ENCODE peak calls at places on chromosomes 13 and 19, in six cellular contexts. C is mesenchymal stem cell, K is IMR-90, M is neuronal stem cell, N is H1, G is trophoblast cell. X is an unnamed sample.
A peak's percentile ranks its signal among the peaks of the same experiment; 100 is the strongest.

GRCh38 chr13:93776936-93777335 is 550.3 kb downstream of the GPC6 start:
- DNase-seq in C (no peak), K (peak; percentile 49), M (no peak), N (no peak), G (no peak), X (no peak)

GRCh38 chr19:46372901-46373572 is 26.1 kb downstream of the PPP5C start:
- DNase-seq in C (peak; percentile 76), K (no peak), M (peak; percentile 11), N (peak; percentile 74), G (no peak), X (peak; percentile 76)

GRCh38 chr13:99425485-99426341 is 75.6 kb upstream of the TM9SF2 start:
- DNase-seq in C (no peak), K (no peak), M (no peak), N (no peak), G (no peak), X (peak; percentile 24)

GRCh38 chr13:23349127-23349897 is 84.2 kb downstream of the SACS start:
- DNase-seq in C (no peak), K (no peak), M (no peak), N (no peak), G (no peak), X (no peak)

GRCh38 chr13:105506463-105506862 is 1029.0 kb downstream of the EFNB2 start:
- DNase-seq in C (no peak), K (no peak), M (no peak), N (no peak), G (no peak), X (no peak)

GRCh38 chr13:60617863-60618733 is 221.1 kb downstream of the TDRD3 start:
- DNase-seq in C (peak; percentile 13), K (peak; percentile 36), M (no peak), N (peak; percentile 54), G (no peak), X (peak; percentile 69)

GRCh38 chr13:80334582-80335260 is 6.2 kb downstream of the SPRY2 start:
- DNase-seq in C (peak; percentile 64), K (peak; percentile 43), M (no peak), N (no peak), G (no peak), X (no peak)

GRCh38 chr19:30662211-30662861 is 290.2 kb downstream of the ZNF536 start:
- DNase-seq in C (no peak), K (no peak), M (no peak), N (no peak), G (no peak), X (no peak)

GRCh38 chr19:2607712-2608601 is 94.5 kb downstream of the GNG7 start:
- DNase-seq in C (no peak), K (no peak), M (no peak), N (no peak), G (no peak), X (no peak)

GRCh38 chr13:110420626-110421025 is 113.5 kb downstream of the COL4A2 start:
- DNase-seq in C (no peak), K (no peak), M (no peak), N (no peak), G (no peak), X (no peak)

GRCh38 chr13:110421696-110422395 is 114.8 kb downstream of the COL4A2 start:
- DNase-seq in C (peak; percentile 95), K (peak; percentile 90), M (no peak), N (no peak), G (no peak), X (no peak)

GRCh38 chr13:110419946-110420345 is 112.9 kb downstream of the COL4A2 start:
- DNase-seq in C (no peak), K (no peak), M (no peak), N (no peak), G (no peak), X (no peak)

GRCh38 chr13:110419391-110419791 is 112.3 kb downstream of the COL4A2 start:
- DNase-seq in C (no peak), K (no peak), M (no peak), N (no peak), G (peak; percentile 96), X (no peak)

GRCh38 chr13:110421061-110421460 is 114.0 kb downstream of the COL4A2 start:
- DNase-seq in C (peak; percentile 53), K (no peak), M (no peak), N (no peak), G (no peak), X (no peak)
- H3K14ac ChIP-seq in C (no peak overlapping the region), K (peak overlapping the region; percentile 73), M (no peak overlapping the region), N (no peak overlapping the region), G (no peak overlapping the region), X (no peak overlapping the region)

DNA sequence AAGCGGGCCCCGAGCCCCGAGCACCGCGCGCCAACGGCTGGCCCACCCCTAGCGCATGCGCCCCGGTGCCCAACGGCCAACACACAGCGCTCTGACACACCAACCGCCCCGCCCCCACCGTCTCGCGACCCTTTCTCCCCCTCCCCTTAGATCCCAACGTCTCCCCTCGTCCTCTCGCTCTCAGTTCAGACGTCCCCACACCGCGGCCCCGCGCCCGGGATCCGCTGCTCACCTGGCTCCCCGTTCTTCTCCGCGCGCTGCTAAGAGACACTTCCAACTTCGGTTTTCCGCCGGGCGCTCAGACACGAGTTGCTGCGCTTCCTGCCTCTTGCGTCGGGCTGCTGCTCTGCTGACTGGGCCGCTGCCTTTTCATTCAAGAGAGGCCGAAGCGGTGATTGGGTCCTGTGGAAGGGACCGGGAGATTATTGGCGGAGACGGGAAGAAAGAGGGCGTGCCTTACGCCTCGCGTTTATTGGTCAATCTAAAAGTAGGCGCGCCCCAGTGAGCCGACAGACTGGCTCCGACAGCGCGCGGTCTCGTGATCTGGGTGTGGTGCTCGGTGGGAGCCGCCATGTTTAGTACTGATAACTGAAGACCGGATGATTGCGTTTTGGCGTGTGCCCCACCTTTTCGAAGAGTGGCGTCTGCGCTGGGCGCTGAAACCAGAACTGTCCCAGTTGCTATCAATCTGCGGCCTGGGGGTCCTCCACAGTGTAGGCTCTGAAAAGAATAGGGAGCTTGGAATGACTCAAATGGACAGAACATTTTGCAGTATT is at the start of gene DDX39A:
- DNase-seq in C (peak; percentile 100), K (peak; percentile 99), M (peak; percentile 98), N (peak; percentile 90), G (peak; percentile 99), X (peak; percentile 99)
- H2AK5ac ChIP-seq in C (peak within 1 kb of the TSS; percentile 8), K (peak within 1 kb of the TSS; percentile 84), M (no peak within 1 kb of the TSS), N (no peak within 1 kb of the TSS), G (peak within 1 kb of the TSS; percentile 57), X (no peak within 1 kb of the TSS)

GRCh38 chr13:62793850-62794249 is 1378.2 kb upstream of the PCDH20 start:
- DNase-seq in C (no peak), K (no peak), M (no peak), N (no peak), G (no peak), X (no peak)
- H3K14ac ChIP-seq in C (no peak overlapping the region), K (no peak overlapping the region), M (no peak overlapping the region), N (no peak overlapping the region), G (no peak overlapping the region), X (no peak overlapping the region)

DNA sequence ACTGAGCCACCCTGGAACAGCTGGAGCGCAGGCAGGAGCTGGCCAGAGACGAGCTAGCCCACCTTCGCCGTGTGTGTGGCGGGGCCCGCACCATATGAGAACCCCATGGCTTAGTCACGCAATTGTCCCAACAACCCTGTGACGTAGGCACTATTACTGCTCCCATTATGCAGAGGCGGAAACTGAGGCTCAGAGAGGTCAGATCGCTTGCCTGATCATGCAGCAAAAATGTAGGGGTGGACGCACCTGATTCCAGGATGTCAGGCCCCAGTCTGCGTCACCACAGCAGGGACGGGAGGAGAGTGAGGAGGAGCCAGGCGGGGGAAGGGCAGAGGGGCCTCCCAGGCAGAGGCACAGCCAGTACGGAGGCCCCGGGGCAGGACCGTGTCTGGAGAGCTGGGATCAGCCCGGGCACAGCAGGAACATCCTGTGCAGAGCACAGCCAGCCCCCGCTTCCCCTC is 16.8 kb downstream of the PIP5K1C start:
- DNase-seq in C (peak; percentile 90), K (no peak), M (no peak), N (no peak), G (peak; percentile 91), X (peak; percentile 92)
- H2AK5ac ChIP-seq in C (peak overlapping the region; percentile 100), K (no peak overlapping the region), M (peak overlapping the region; percentile 96), N (peak overlapping the region; percentile 94), G (peak overlapping the region; percentile 26), X (no peak overlapping the region)

GRCh38 chr19:18091217-18091608 is 4.5 kb upstream of the IL12RB1 start:
- DNase-seq in C (no peak), K (no peak), M (no peak), N (no peak), G (no peak), X (no peak)
- H3K14ac ChIP-seq in C (no peak overlapping the region), K (no peak overlapping the region), M (no peak overlapping the region), N (no peak overlapping the region), G (no peak overlapping the region), X (no peak overlapping the region)

GRCh38 chr19:48961673-48962028 is 3.5 kb upstream of the FTL start:
- DNase-seq in C (no peak), K (no peak), M (no peak), N (no peak), G (no peak), X (no peak)
- H2AK5ac ChIP-seq in C (peak overlapping the region; percentile 89), K (no peak overlapping the region), M (peak overlapping the region; percentile 14), N (no peak overlapping the region), G (no peak overlapping the region), X (no peak overlapping the region)

GRCh38 chr19:34487651-34488051 is 6.1 kb downstream of the WTIP start:
- DNase-seq in C (no peak), K (no peak), M (no peak), N (no peak), G (no peak), X (no peak)
- H3K14ac ChIP-seq in C (no peak overlapping the region), K (no peak overlapping the region), M (no peak overlapping the region), N (no peak overlapping the region), G (no peak overlapping the region), X (no peak overlapping the region)

DNA sequence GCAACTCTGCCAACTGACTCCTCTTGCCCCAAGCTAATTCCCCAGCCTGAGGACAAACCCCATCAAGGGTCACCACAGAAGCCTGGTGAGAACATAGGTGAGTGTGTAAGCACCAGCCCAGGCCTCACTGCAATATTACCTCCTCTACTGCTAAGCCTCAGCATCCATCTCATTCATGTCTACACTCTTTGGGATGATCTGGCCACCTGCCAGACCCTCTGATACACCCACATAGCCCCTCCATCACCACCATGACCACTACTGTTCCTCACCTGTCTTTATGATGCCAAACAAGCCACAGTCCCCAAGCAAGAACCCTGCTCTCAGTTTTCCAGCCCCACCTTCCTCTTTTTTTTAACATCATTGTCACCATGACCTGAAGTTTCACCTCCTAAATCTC is 2.3 kb downstream of the ZNF792 start:
- DNase-seq in C (no peak), K (no peak), M (no peak), N (no peak), G (no peak), X (no peak)
- H2AK5ac ChIP-seq in C (no peak overlapping the region), K (peak overlapping the region; percentile 8), M (no peak overlapping the region), N (no peak overlapping the region), G (no peak overlapping the region), X (no peak overlapping the region)

GRCh38 chr13:52454459-52454824 is 836 bp upstream of the CKAP2 start:
- DNase-seq in C (peak; percentile 6), K (peak; percentile 8), M (no peak), N (no peak), G (no peak), X (peak; percentile 27)
- H3K14ac ChIP-seq in C (no peak overlapping the region), K (peak overlapping the region; percentile 23), M (no peak overlapping the region), N (no peak overlapping the region), G (no peak overlapping the region), X (no peak overlapping the region)